ENCODE peak calls at places on chromosome 4, in four cellular contexts. A is pancreas, F is tibial artery, D is spleen. J is an unnamed sample.

GRCh38 chr4:62454535-62454934 is 1254.4 kb downstream of the ADGRL3 start:
- DNase-seq in A (no peak), F (no peak), D (no peak), J (no peak)

GRCh38 chr4:25078523-25078922 is 47.8 kb upstream of the LGI2 start:
- DNase-seq in A (no peak), F (no peak), D (no peak), J (no peak)

GRCh38 chr4:90121961-90122748 is 5.0 kb upstream of the CCSER1 start:
- DNase-seq in A (no peak), F (no peak), D (no peak), J (no peak)

GRCh38 chr4:907103-907400 is 25.1 kb downstream of the GAK start:
- DNase-seq in A (no peak), F (no peak), D (no peak), J (no peak)

GRCh38 chr4:27568236-27568951 is 707.8 kb downstream of the STIM2 start:
- DNase-seq in A (no peak), F (no peak), D (no peak), J (no peak)

GRCh38 chr4:150348079-150348478 is 233.9 kb upstream of the MAB21L2 start:
- DNase-seq in A (no peak), F (no peak), D (no peak), J (peak)

GRCh38 chr4:73693816-73694215 is 46.6 kb upstream of the CXCL8 start:
- DNase-seq in A (no peak), F (no peak), D (no peak), J (no peak)

GRCh38 chr4:41661447-41662076 is 87.0 kb downstream of the PHOX2B start:
- DNase-seq in A (peak), F (peak), D (no peak), J (peak)

GRCh38 chr4:163697121-163697520 is 202.6 kb downstream of the TMA16 start:
- DNase-seq in A (no peak), F (no peak), D (no peak), J (no peak)

GRCh38 chr4:78056265-78057129 is 626 bp upstream of the FRAS1 start:
- DNase-seq in A (peak), F (peak), D (peak), J (peak)

GRCh38 chr4:121146530-121146929 is 17.6 kb downstream of the TNIP3 start:
- DNase-seq in A (no peak), F (no peak), D (no peak), J (peak)

GRCh38 chr4:37008199-37008598 is 236.3 kb upstream of the NWD2 start:
- DNase-seq in A (peak), F (no peak), D (no peak), J (no peak)

DNA sequence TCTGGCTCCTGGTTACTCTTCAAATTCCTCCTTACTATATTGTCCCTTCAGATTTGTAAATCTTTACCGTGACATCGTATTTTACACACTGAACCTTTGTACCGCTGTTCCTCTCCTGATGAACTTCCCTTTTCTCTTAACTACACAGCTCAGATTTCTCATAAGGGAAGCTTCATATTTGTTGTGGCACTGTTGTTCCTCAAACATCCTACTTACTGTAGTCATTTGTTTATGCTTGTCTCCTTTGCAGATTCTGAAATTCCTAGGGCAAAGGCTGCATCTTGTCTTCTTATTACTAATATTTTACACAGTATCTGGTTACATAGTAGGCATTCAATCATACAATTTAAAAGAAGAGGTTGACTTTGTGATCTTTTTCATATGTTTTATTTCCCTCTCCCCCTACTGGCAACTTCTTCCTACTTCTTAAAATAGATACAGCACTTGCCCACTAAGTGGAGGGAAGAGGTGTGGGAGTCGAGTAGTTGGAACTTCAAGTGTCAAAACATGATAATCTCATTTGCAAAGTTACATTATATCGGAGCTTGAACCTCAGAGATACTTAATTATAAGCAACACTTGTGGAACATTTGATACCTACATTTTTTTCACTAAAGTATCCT is 50.0 kb downstream of the TET2 start:
- DNase-seq in A (no peak), F (no peak), D (no peak), J (no peak)
- TF ChIP-seq CTCF in A (no peak), F (no peak), D (peak), J (peak)

GRCh38 chr4:84579410-84579791 is 3.5 kb upstream of the CDS1 start:
- DNase-seq in A (no peak), F (no peak), D (no peak), J (no peak)
- H3K4me3 ChIP-seq in A (no peak), F (no peak), D (no peak), J (no peak)

GRCh38 chr4:16583764-16584163 is 314.7 kb downstream of the LDB2 start:
- DNase-seq in A (no peak), F (no peak), D (no peak), J (no peak)

GRCh38 chr4:16581117-16581516 is 317.3 kb downstream of the LDB2 start:
- DNase-seq in A (no peak), F (no peak), D (no peak), J (no peak)

GRCh38 chr4:16585053-16585452 is 313.4 kb downstream of the LDB2 start:
- DNase-seq in A (no peak), F (no peak), D (no peak), J (no peak)

GRCh38 chr4:16582036-16582435 is 316.4 kb downstream of the LDB2 start:
- DNase-seq in A (no peak), F (no peak), D (no peak), J (no peak)

GRCh38 chr4:16582526-16582925 is 315.9 kb downstream of the LDB2 start:
- DNase-seq in A (no peak), F (no peak), D (no peak), J (no peak)
- TF ChIP-seq CTCF in A (no peak), F (no peak), D (no peak), J (no peak)

GRCh38 chr4:47488706-47489105 is 3.6 kb downstream of the ATP10D start:
- DNase-seq in A (no peak), F (no peak), D (no peak), J (no peak)
- H3K4me3 ChIP-seq in A (no peak), F (no peak), D (no peak), J (no peak)

J was measured in fibroblast of the aortic adventitia.